ENCODE peak calls at places on chromosomes 5 and 9, in eight cellular contexts. U is stimulated activated CD8-positive, alpha-beta memory T cell treated with anti-CD3 and anti-CD28 coated beads, Interleukin-4, amount 100 ng/mL, for 1 hour; G is ACHN; D is amniotic stem cell; I is NCI-H2081; S is activated naive CD8-positive, alpha-beta T cell treated with anti-CD3 and anti-CD28 coated beads, Interleukin-2, amount 50 U/mL, for 16 hours; A is LoVo; Z is NCI-H1092 treated with DMSO at 0.1 percent for 48 hours. L is an unnamed sample.

GRCh38 chr5:134592141-134592746 is 40.4 kb downstream of the SAR1B start:
- DNase-seq in A (peak), S (no peak), I (no peak), D (no peak), G (no peak), Z (no peak), U (no peak), L (peak)

GRCh38 chr9:98225015-98225442 is 30.4 kb downstream of the TBC1D2 start:
- DNase-seq in U (no peak), S (no peak), G (no peak), D (no peak), A (no peak), Z (no peak), I (no peak), L (no peak)

GRCh38 chr5:141695627-141696180 is 13.7 kb upstream of the ARAP3 start:
- DNase-seq in G (no peak), I (no peak), U (no peak), D (no peak), A (no peak), S (no peak), Z (peak), L (no peak)

GRCh38 chr9:100466828-100467220 is 6.1 kb upstream of the TMEFF1 start:
- DNase-seq in A (no peak), G (peak), Z (no peak), D (no peak), I (no peak), U (no peak), S (no peak), L (no peak)

GRCh38 chr9:84394036-84394435 is 53.5 kb upstream of the SLC28A3 start:
- DNase-seq in U (no peak), I (no peak), A (no peak), S (no peak), D (no peak), Z (no peak), G (no peak), L (no peak)

GRCh38 chr9:4073371-4073770 is 226.5 kb downstream of the GLIS3 start:
- DNase-seq in S (no peak), Z (no peak), A (no peak), I (no peak), U (no peak), D (no peak), G (peak), L (peak)

GRCh38 chr5:157710887-157711286 is 20.3 kb upstream of the THG1L start:
- DNase-seq in U (no peak), G (no peak), A (no peak), I (no peak), D (peak), S (no peak), Z (no peak), L (no peak)

GRCh38 chr9:98687911-98688310 is 20.8 kb downstream of the GABBR2 start:
- DNase-seq in Z (no peak), A (no peak), G (no peak), S (no peak), U (no peak), D (no peak), I (no peak), L (no peak)

GRCh38 chr9:79741381-79741780 is 169.6 kb downstream of the TLE4 start:
- DNase-seq in Z (no peak), A (no peak), G (no peak), I (no peak), U (no peak), S (no peak), D (no peak), L (no peak)